ENCODE peak calls at places on chromosomes 11 and 22, in six cellular contexts. E, R, H, J, S and Q are unnamed samples.

GRCh38 chr22:38874529-38875222 is 2.7 kb upstream of the CBX6 start:
- DNase-seq in E (no peak), R (no peak), H (no peak), J (no peak), S (no peak), Q (no peak)

GRCh38 chr11:36191941-36192340 is 97.3 kb downstream of the COMMD9 start:
- DNase-seq in E (no peak), R (no peak), H (no peak), J (no peak), S (no peak), Q (no peak)

GRCh38 chr11:116606060-116606459 is 166.7 kb downstream of the BUD13 start:
- DNase-seq in E (no peak), R (no peak), H (no peak), J (no peak), S (no peak), Q (no peak)

GRCh38 chr11:57508341-57509170 is 6.9 kb downstream of the SLC43A1 start:
- DNase-seq in E (no peak), R (no peak), H (no peak), J (no peak), S (no peak), Q (no peak)

GRCh38 chr11:9001736-9002135 is 2.1 kb downstream of the NRIP3 start:
- DNase-seq in E (no peak), R (peak), H (no peak), J (no peak), S (no peak), Q (no peak)

GRCh38 chr22:46590334-46590733 is 29.9 kb upstream of the GRAMD4 start:
- DNase-seq in E (no peak), R (no peak), H (no peak), J (no peak), S (peak), Q (no peak)

GRCh38 chr11:67195971-67196418 is 70.3 kb upstream of the GRK2 start:
- DNase-seq in E (no peak), R (no peak), H (no peak), J (no peak), S (no peak), Q (no peak)

GRCh38 chr11:46281374-46281831 is 3.9 kb downstream of the CREB3L1 start:
- DNase-seq in E (no peak), R (no peak), H (no peak), J (no peak), S (no peak), Q (no peak)

GRCh38 chr11:38304926-38305325 is 1706.9 kb upstream of the RAG2 start:
- DNase-seq in E (no peak), R (no peak), H (no peak), J (no peak), S (no peak), Q (no peak)

GRCh38 chr11:131423715-131424114 is 53.3 kb downstream of the NTM start:
- DNase-seq in E (peak), R (no peak), H (no peak), J (no peak), S (no peak), Q (no peak)

GRCh38 chr11:10454902-10455631 is at the start of gene AMPD3:
- DNase-seq in E (peak), R (peak), H (no peak), J (no peak), S (no peak), Q (peak)

GRCh38 chr11:118572075-118572913 is at the start of gene ARCN1:
- DNase-seq in E (peak), R (no peak), H (peak), J (peak), S (peak), Q (peak)

GRCh38 chr11:120146413-120147093 is 8.6 kb upstream of the TRIM29 start:
- DNase-seq in E (no peak), R (no peak), H (no peak), J (no peak), S (no peak), Q (no peak)
- H3K27ac ChIP-seq in E (no peak), R (no peak), H (no peak), J (no peak), S (no peak), Q (no peak)

DNA sequence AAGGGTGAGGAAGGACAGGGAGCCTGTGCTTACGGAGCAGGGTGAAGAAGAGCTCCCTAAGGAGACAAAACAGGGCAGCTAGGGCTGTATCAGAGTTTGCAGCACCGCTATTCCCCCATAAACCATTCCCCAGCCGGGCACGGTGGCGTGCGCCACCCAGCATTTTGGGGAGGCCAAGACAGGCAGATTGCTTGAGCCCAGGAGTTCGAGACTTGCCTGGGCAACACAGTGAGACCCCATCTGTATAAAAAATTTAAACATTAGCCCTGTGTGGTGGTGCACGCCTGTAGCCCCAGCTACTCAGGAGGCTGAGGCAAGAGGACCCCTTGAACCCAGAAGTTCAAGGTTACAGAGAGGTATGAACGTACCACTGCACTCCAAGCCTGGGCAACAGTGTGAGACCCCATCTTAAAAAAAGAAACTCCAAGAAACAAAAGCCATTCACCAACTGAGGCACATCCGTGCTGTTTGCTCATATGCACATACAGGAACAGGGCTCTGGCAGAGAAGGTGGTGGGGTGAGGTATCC is 4.7 kb downstream of the GAL3ST1 start:
- DNase-seq in E (no peak), R (no peak), H (no peak), J (no peak), S (no peak), Q (no peak)
- H3K27ac ChIP-seq in E (no peak), R (no peak), H (no peak), J (no peak), S (no peak), Q (no peak)

GRCh38 chr11:6301096-6301495 is 19.2 kb downstream of the CAVIN3 start:
- DNase-seq in E (no peak), R (no peak), H (no peak), J (no peak), S (no peak), Q (no peak)

GRCh38 chr11:6298605-6299004 is 21.7 kb downstream of the CAVIN3 start:
- DNase-seq in E (peak), R (no peak), H (peak), J (peak), S (no peak), Q (no peak)

GRCh38 chr11:6300325-6300724 is 20.0 kb downstream of the CAVIN3 start:
- DNase-seq in E (no peak), R (no peak), H (no peak), J (no peak), S (no peak), Q (no peak)

GRCh38 chr11:6303657-6304056 is 16.6 kb downstream of the CAVIN3 start:
- DNase-seq in E (no peak), R (no peak), H (no peak), J (peak), S (no peak), Q (no peak)

GRCh38 chr11:6297831-6298230 is 22.5 kb downstream of the CAVIN3 start:
- DNase-seq in E (no peak), R (no peak), H (no peak), J (no peak), S (no peak), Q (no peak)
- H3K27ac ChIP-seq in E (no peak), R (no peak), H (no peak), J (no peak), S (no peak), Q (no peak)

DNA sequence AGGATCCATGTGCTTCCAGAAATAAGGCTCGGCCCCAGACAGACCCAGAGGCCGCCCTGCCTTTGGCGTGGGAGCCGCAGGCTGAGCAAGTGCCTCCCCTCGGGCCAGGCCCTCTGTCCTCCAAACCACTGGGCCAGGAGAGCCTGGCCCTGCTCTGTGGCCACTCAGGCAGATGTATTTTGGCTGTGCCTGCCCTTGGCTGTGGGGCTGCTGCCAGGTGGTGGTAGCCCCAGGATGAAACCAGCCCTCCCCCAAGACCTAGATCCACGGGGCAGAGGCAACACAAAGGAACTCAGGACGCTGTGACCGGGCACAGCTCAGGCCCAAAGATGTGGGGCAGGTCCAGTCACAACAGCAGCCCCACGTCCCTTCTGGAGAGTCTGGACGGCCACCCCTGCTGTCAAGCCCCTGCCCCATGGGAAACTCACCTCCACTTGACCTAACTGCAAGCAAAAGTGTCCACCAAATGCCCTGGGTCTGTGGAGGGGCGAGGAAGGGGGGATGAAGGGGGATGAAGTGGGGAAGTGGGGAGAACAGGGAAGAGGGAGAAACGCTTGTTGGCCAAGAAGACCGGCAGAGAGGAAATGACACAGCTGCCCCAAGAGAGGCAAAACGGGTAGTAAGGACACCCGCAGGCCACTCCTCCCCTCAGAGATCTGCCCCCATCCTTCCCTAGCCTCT is 23.9 kb downstream of the PISD start:
- DNase-seq in E (no peak), R (no peak), H (no peak), J (no peak), S (peak), Q (no peak)
- H3K27ac ChIP-seq in E (no peak), R (peak), H (peak), J (peak), S (peak), Q (peak)

GRCh38 chr11:65212226-65212801 is 30.6 kb downstream of the CAPN1 start:
- DNase-seq in E (no peak), R (no peak), H (no peak), J (peak), S (no peak), Q (no peak)
- H3K27ac ChIP-seq in E (no peak), R (no peak), H (no peak), J (peak), S (no peak), Q (no peak)

GRCh38 chr11:120091701-120092100 is 46.2 kb downstream of the TRIM29 start:
- DNase-seq in E (no peak), R (no peak), H (no peak), J (no peak), S (no peak), Q (no peak)
- H3K27ac ChIP-seq in E (no peak), R (no peak), H (peak), J (no peak), S (no peak), Q (no peak)